ENCODE peak calls at places on chromosomes 1 and 21, in seven cellular contexts. T, C, Y, R, J, U and Q are unnamed samples.

GRCh38 chr21:23531444-23531843 is 2075.8 kb downstream of the MRPL39 start:
- DNase-seq in U (no peak), Y (no peak), T (no peak), J (no peak), C (no peak), R (no peak), Q (no peak)

GRCh38 chr1:172662464-172663109 is 3.7 kb downstream of the FASLG start:
- DNase-seq in U (peak), R (peak), C (peak), Y (peak), T (no peak), J (peak), Q (no peak)

GRCh38 chr1:203048555-203049051 is 22.3 kb downstream of the PPFIA4 start:
- DNase-seq in Y (no peak), C (no peak), R (peak), J (no peak), U (no peak), T (no peak), Q (no peak)

GRCh38 chr21:15210235-15210678 is 145.5 kb upstream of the NRIP1 start:
- DNase-seq in T (no peak), U (peak), R (no peak), Y (no peak), J (peak), C (no peak), Q (no peak)

GRCh38 chr1:869499-870244 is 54.1 kb upstream of the SAMD11 start:
- DNase-seq in C (peak), Y (peak), U (peak), J (peak), R (peak), T (peak), Q (peak)

GRCh38 chr1:63651110-63651776 is 58.0 kb downstream of the PGM1 start:
- DNase-seq in J (no peak), U (no peak), R (no peak), Y (peak), T (no peak), C (no peak), Q (no peak)

GRCh38 chr1:26468911-26469310 is 3.3 kb upstream of the HMGN2 start:
- DNase-seq in R (no peak), Y (no peak), T (no peak), C (no peak), U (peak), J (peak), Q (no peak)

GRCh38 chr1:231867607-231868006 is 241.0 kb downstream of the DISC1 start:
- DNase-seq in Y (no peak), R (no peak), J (no peak), T (no peak), U (no peak), C (no peak), Q (no peak)

GRCh38 chr1:93459126-93459525 is 11.2 kb downstream of the FNBP1L start:
- DNase-seq in T (no peak), C (no peak), J (no peak), R (no peak), U (no peak), Y (no peak), Q (no peak)

GRCh38 chr1:78540056-78540455 is 49.3 kb downstream of the PTGFR start:
- DNase-seq in R (no peak), T (no peak), U (no peak), C (no peak), Y (no peak), J (no peak), Q (no peak)

GRCh38 chr21:34889537-34890257 is 159.4 kb downstream of the RUNX1 start:
- DNase-seq in J (peak), Y (peak), T (no peak), R (peak), C (peak), U (peak), Q (no peak)

GRCh38 chr1:150365945-150366344 is 2.0 kb downstream of the RPRD2 start:
- DNase-seq in J (no peak), R (no peak), T (no peak), U (no peak), C (no peak), Y (no peak), Q (no peak)

GRCh38 chr1:231929311-231929710 is 302.7 kb downstream of the DISC1 start:
- DNase-seq in C (no peak), J (no peak), U (no peak), T (no peak), R (no peak), Y (no peak), Q (no peak)

GRCh38 chr1:221263831-221264767 is 384.9 kb downstream of the HLX start:
- DNase-seq in R (peak), Y (no peak), T (peak), U (peak), J (peak), C (peak), Q (peak)

GRCh38 chr1:110312188-110313121 is 26.7 kb upstream of the RBM15 start:
- DNase-seq in U (peak), C (peak), R (peak), J (peak), Y (peak), T (peak), Q (peak)
- H3K27ac ChIP-seq in U (no peak), C (no peak), R (no peak), J (no peak), Y (no peak), T (no peak), Q (peak)

GRCh38 chr1:155981266-155982088 is 3.1 kb upstream of the ARHGEF2 start:
- DNase-seq in T (no peak), C (peak), R (peak), U (peak), Y (peak), J (no peak), Q (no peak)

GRCh38 chr1:155979525-155980343 is 1.4 kb upstream of the ARHGEF2 start:
- DNase-seq in R (peak), J (no peak), U (peak), T (no peak), C (no peak), Y (no peak), Q (no peak)

GRCh38 chr1:155984341-155984740 is 6.0 kb upstream of the ARHGEF2 start:
- DNase-seq in U (no peak), Y (no peak), T (no peak), J (peak), C (no peak), R (no peak), Q (no peak)

GRCh38 chr1:155983191-155984023 is 5.1 kb upstream of the ARHGEF2 start:
- DNase-seq in J (peak), C (no peak), Y (no peak), R (no peak), T (peak), U (peak), Q (no peak)

GRCh38 chr1:155982106-155982505 is 3.8 kb upstream of the ARHGEF2 start:
- DNase-seq in R (no peak), Y (no peak), C (no peak), T (no peak), U (no peak), J (no peak), Q (no peak)
- H3K27ac ChIP-seq in R (peak), Y (peak), C (peak), T (no peak), U (peak), J (no peak), Q (peak)

DNA sequence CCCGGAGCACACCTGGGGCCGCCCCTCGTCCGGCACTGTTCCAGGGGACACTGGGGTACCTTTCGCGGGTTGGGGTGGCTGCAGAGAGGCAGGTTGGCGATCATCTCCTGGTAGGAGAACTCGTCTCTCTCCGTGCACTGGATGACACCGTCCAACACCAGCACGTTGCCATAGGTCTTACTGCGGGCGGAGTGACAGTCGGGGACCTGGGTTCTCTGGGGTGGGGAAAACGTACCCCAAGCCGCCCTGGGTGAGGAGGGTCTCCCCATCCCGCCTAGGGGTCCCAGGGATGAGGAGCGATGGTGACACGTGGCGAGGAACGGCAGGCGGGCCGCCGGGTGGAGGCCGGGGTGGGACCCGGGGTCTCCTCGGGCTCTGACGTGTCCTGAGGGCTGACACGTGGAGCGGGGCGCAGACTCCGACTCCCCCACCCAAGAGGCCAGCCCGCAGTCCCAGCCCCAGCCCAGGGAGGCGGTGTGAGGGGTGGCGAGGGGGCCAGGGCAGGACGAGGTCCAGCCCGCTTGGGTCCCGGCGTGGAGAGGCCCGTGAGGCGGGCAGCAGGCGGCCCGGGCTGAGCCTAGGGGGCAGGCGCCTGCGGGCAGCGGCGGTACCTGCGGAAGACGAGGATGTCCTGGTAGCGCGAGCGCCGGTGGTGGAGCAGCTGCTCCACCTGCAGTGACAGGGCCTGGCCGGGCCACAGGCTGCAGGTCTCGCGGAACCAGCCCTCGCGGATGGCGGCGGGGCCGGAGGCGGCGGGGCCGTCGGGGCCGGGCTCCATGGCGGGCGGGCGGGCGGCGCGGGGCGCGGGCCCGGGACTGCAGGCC is 440 bp downstream of the SRM start:
- DNase-seq in R (peak), T (no peak), C (no peak), Y (no peak), J (peak), U (peak), Q (no peak)
- H3K27ac ChIP-seq in R (peak), T (peak), C (peak), Y (no peak), J (peak), U (peak), Q (no peak)

GRCh38 chr1:114094675-114095074 is 59.0 kb downstream of the SYT6 start:
- DNase-seq in T (no peak), Y (no peak), C (no peak), U (no peak), R (no peak), J (no peak), Q (no peak)

GRCh38 chr1:114094303-114094663 is 59.4 kb downstream of the SYT6 start:
- DNase-seq in C (no peak), T (no peak), U (no peak), R (no peak), Y (no peak), J (no peak), Q (no peak)

GRCh38 chr1:114092118-114092517 is 61.6 kb downstream of the SYT6 start:
- DNase-seq in R (no peak), C (no peak), Y (no peak), T (no peak), J (no peak), U (no peak), Q (no peak)

GRCh38 chr1:114091711-114092110 is 62.0 kb downstream of the SYT6 start:
- DNase-seq in T (no peak), R (no peak), U (no peak), Y (no peak), J (no peak), C (no peak), Q (no peak)

GRCh38 chr1:114093624-114094302 is 59.9 kb downstream of the SYT6 start:
- DNase-seq in U (no peak), T (peak), J (no peak), Y (no peak), R (no peak), C (no peak), Q (no peak)
- H3K27ac ChIP-seq in U (peak), T (no peak), J (no peak), Y (no peak), R (no peak), C (no peak), Q (no peak)

GRCh38 chr1:23869818-23870217 is 1.7 kb upstream of the FUCA1 start:
- DNase-seq in C (no peak), T (no peak), J (no peak), Y (no peak), R (no peak), U (no peak), Q (no peak)
- H3K27ac ChIP-seq in C (no peak), T (no peak), J (no peak), Y (no peak), R (no peak), U (no peak), Q (no peak)

GRCh38 chr1:41773144-41773571 is 145.6 kb downstream of the HIVEP3 start:
- DNase-seq in J (peak), C (no peak), U (no peak), Y (no peak), T (no peak), R (no peak), Q (no peak)

GRCh38 chr1:41776896-41777431 is 141.8 kb downstream of the HIVEP3 start:
- DNase-seq in T (no peak), Y (no peak), C (no peak), J (peak), R (no peak), U (no peak), Q (peak)

GRCh38 chr1:41775961-41776585 is 142.6 kb downstream of the HIVEP3 start:
- DNase-seq in J (no peak), C (no peak), Y (no peak), U (no peak), T (no peak), R (no peak), Q (no peak)

GRCh38 chr1:41774486-41774990 is 144.2 kb downstream of the HIVEP3 start:
- DNase-seq in Y (no peak), C (no peak), R (no peak), J (no peak), U (no peak), T (no peak), Q (no peak)

GRCh38 chr1:41773842-41774241 is 144.9 kb downstream of the HIVEP3 start:
- DNase-seq in Y (no peak), R (no peak), J (no peak), C (no peak), U (no peak), T (no peak), Q (no peak)
- H3K27ac ChIP-seq in Y (no peak), R (no peak), J (no peak), C (no peak), U (no peak), T (no peak), Q (no peak)

GRCh38 chr1:224730950-224731349 is 114.8 kb downstream of the CNIH3 start:
- DNase-seq in Y (no peak), T (no peak), U (no peak), R (no peak), J (no peak), C (no peak), Q (no peak)

GRCh38 chr1:224733021-224733911 is 117.1 kb downstream of the CNIH3 start:
- DNase-seq in U (no peak), J (no peak), Y (no peak), T (no peak), C (no peak), R (no peak), Q (no peak)

GRCh38 chr1:224734261-224734935 is 118.3 kb downstream of the CNIH3 start:
- DNase-seq in C (no peak), T (no peak), U (no peak), Y (no peak), J (no peak), R (peak), Q (no peak)

GRCh38 chr1:224731633-224732032 is 115.5 kb downstream of the CNIH3 start:
- DNase-seq in J (no peak), C (no peak), U (no peak), R (no peak), T (no peak), Y (no peak), Q (no peak)

GRCh38 chr1:224732367-224733006 is 116.4 kb downstream of the CNIH3 start:
- DNase-seq in U (no peak), T (no peak), Y (no peak), J (peak), C (no peak), R (no peak), Q (no peak)
- H3K27ac ChIP-seq in U (no peak), T (no peak), Y (no peak), J (no peak), C (no peak), R (no peak), Q (no peak)

GRCh38 chr1:158007949-158008386 is 14.5 kb downstream of the KIRREL1 start:
- DNase-seq in C (no peak), J (no peak), R (no peak), U (no peak), T (no peak), Y (no peak), Q (no peak)
- H3K27ac ChIP-seq in C (no peak), J (no peak), R (no peak), U (peak), T (no peak), Y (no peak), Q (no peak)

DNA sequence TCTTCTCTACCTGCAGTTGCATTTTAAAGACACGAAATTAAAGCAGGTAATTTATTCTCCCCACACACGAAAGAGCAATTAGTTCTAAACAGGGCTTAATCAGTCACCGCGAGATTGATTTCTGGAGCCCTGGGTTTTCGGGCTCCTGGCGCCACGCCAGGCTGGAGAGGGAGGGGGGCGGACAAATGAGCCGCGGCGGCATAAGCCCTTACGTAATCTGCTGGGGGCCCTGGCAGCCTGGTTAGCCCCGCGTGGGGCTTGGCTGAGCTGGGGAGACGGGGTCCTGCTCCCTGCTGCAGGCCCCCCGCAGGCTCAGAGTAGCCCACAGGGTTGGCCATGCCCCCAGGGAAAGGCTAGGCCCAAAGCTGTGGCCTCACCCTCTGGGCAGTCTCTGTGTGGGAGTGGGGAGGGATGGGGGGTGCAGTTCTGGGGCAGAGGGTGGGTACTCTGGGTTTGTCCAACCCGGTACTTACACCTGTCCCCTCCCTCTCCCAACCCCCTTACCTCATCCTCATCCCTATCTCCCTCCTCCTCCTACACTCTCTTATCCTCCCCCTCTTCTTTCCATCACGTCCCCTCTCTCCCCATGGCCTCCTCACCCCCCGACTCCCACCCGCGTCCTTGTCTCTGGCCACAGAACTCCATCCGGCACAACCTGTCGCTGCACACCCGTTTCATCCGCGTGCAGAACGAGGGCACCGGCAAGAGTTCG is 19.9 kb downstream of the FOXO6 start:
- DNase-seq in J (peak), U (no peak), Y (no peak), C (no peak), R (peak), T (peak), Q (no peak)
- H3K27ac ChIP-seq in J (peak), U (peak), Y (no peak), C (no peak), R (no peak), T (peak), Q (peak)